ENCODE peak calls at places on chromosomes 6 and 20, in nine cellular contexts. One of them, this sample, is unnamed.

GRCh38 chr6:15413558-15414257 is 167.8 kb downstream of the JARID2 start:
- DNase-seq in neural crest cell: no peak
- DNase-seq in caudate nucleus: no peak
- DNase-seq in activated CD8-positive, alpha-beta memory T cell treated with anti-CD3 and anti-CD28 coated beads, Interleukin-2, amount 10 ng/mL, durations not matched to agents 7 days and 5 days: no peak
- DNase-seq in ovary: no peak
- DNase-seq in spleen: no peak
- DNase-seq in astrocyte of the spinal cord: peak; percentile 53
- DNase-seq in HTR-8/SVneo: no peak
- DNase-seq in ureter: no peak
- DNase-seq in this sample: no peak

GRCh38 chr20:57089701-57090144 is 176.7 kb downstream of the BMP7 start:
- DNase-seq in neural crest cell: peak; percentile 86
- DNase-seq in ovary: peak; percentile 22
- DNase-seq in activated CD8-positive, alpha-beta memory T cell treated with anti-CD3 and anti-CD28 coated beads, Interleukin-2, amount 10 ng/mL, durations not matched to agents 7 days and 5 days: peak; percentile 74
- DNase-seq in caudate nucleus: peak; percentile 55
- DNase-seq in ureter: peak; percentile 70
- DNase-seq in astrocyte of the spinal cord: peak; percentile 34
- DNase-seq in HTR-8/SVneo: peak; percentile 96
- DNase-seq in spleen: peak; percentile 86
- DNase-seq in this sample: no peak

GRCh38 chr6:26125015-26125690 is 37.9 kb downstream of the HFE start:
- DNase-seq in caudate nucleus: no peak
- DNase-seq in astrocyte of the spinal cord: no peak
- DNase-seq in spleen: peak; percentile 80
- DNase-seq in ureter: no peak
- DNase-seq in ovary: peak; percentile 43
- DNase-seq in neural crest cell: no peak
- DNase-seq in activated CD8-positive, alpha-beta memory T cell treated with anti-CD3 and anti-CD28 coated beads, Interleukin-2, amount 10 ng/mL, durations not matched to agents 7 days and 5 days: peak; percentile 64
- DNase-seq in HTR-8/SVneo: no peak
- DNase-seq in this sample: no peak

GRCh38 chr6:137665342-137665741 is 171.1 kb upstream of the OLIG3 start:
- DNase-seq in caudate nucleus: no peak
- DNase-seq in neural crest cell: no peak
- DNase-seq in activated CD8-positive, alpha-beta memory T cell treated with anti-CD3 and anti-CD28 coated beads, Interleukin-2, amount 10 ng/mL, durations not matched to agents 7 days and 5 days: no peak
- DNase-seq in astrocyte of the spinal cord: no peak
- DNase-seq in HTR-8/SVneo: no peak
- DNase-seq in spleen: no peak
- DNase-seq in ovary: no peak
- DNase-seq in ureter: no peak
- DNase-seq in this sample: no peak

GRCh38 chr6:114863610-114864009 is 520.8 kb upstream of the HS3ST5 start:
- DNase-seq in activated CD8-positive, alpha-beta memory T cell treated with anti-CD3 and anti-CD28 coated beads, Interleukin-2, amount 10 ng/mL, durations not matched to agents 7 days and 5 days: no peak
- DNase-seq in caudate nucleus: no peak
- DNase-seq in spleen: no peak
- DNase-seq in ureter: no peak
- DNase-seq in HTR-8/SVneo: no peak
- DNase-seq in astrocyte of the spinal cord: no peak
- DNase-seq in ovary: no peak
- DNase-seq in neural crest cell: no peak
- DNase-seq in this sample: no peak

GRCh38 chr20:51938557-51939324 is 136.4 kb upstream of the SALL4 start:
- DNase-seq in ureter: no peak
- DNase-seq in activated CD8-positive, alpha-beta memory T cell treated with anti-CD3 and anti-CD28 coated beads, Interleukin-2, amount 10 ng/mL, durations not matched to agents 7 days and 5 days: no peak
- DNase-seq in astrocyte of the spinal cord: no peak
- DNase-seq in spleen: no peak
- DNase-seq in HTR-8/SVneo: no peak
- DNase-seq in ovary: no peak
- DNase-seq in neural crest cell: no peak
- DNase-seq in caudate nucleus: no peak
- DNase-seq in this sample: no peak

GRCh38 chr20:25000268-25000801 is 7.8 kb upstream of the APMAP start:
- DNase-seq in caudate nucleus: no peak
- DNase-seq in ureter: peak; percentile 85
- DNase-seq in spleen: peak; percentile 24
- DNase-seq in neural crest cell: no peak
- DNase-seq in astrocyte of the spinal cord: peak; percentile 10
- DNase-seq in ovary: peak; percentile 61
- DNase-seq in HTR-8/SVneo: peak; percentile 51
- DNase-seq in activated CD8-positive, alpha-beta memory T cell treated with anti-CD3 and anti-CD28 coated beads, Interleukin-2, amount 10 ng/mL, durations not matched to agents 7 days and 5 days: no peak
- DNase-seq in this sample: peak; percentile 78

GRCh38 chr6:158468666-158469065 is 91.2 kb upstream of the TMEM181 start:
- DNase-seq in HTR-8/SVneo: no peak
- DNase-seq in spleen: no peak
- DNase-seq in ovary: no peak
- DNase-seq in caudate nucleus: no peak
- DNase-seq in ureter: no peak
- DNase-seq in activated CD8-positive, alpha-beta memory T cell treated with anti-CD3 and anti-CD28 coated beads, Interleukin-2, amount 10 ng/mL, durations not matched to agents 7 days and 5 days: no peak
- DNase-seq in neural crest cell: no peak
- DNase-seq in astrocyte of the spinal cord: no peak
- DNase-seq in this sample: no peak

GRCh38 chr6:90286884-90287488 is 9.7 kb downstream of the BACH2 start:
- DNase-seq in ureter: no peak
- DNase-seq in ovary: peak; percentile 27
- DNase-seq in activated CD8-positive, alpha-beta memory T cell treated with anti-CD3 and anti-CD28 coated beads, Interleukin-2, amount 10 ng/mL, durations not matched to agents 7 days and 5 days: peak; percentile 82
- DNase-seq in neural crest cell: peak; percentile 43
- DNase-seq in astrocyte of the spinal cord: peak; percentile 36
- DNase-seq in HTR-8/SVneo: no peak
- DNase-seq in spleen: no peak
- DNase-seq in caudate nucleus: no peak
- DNase-seq in this sample: no peak

GRCh38 chr6:509676-510075 is 118.1 kb downstream of the IRF4 start:
- DNase-seq in HTR-8/SVneo: no peak
- DNase-seq in astrocyte of the spinal cord: no peak
- DNase-seq in neural crest cell: no peak
- DNase-seq in activated CD8-positive, alpha-beta memory T cell treated with anti-CD3 and anti-CD28 coated beads, Interleukin-2, amount 10 ng/mL, durations not matched to agents 7 days and 5 days: no peak
- DNase-seq in ovary: no peak
- DNase-seq in caudate nucleus: no peak
- DNase-seq in ureter: no peak
- DNase-seq in spleen: no peak
- DNase-seq in this sample: no peak

GRCh38 chr20:60224914-60225313 is 266.7 kb downstream of the CDH26 start:
- DNase-seq in ovary: no peak
- DNase-seq in HTR-8/SVneo: peak; percentile 71
- DNase-seq in neural crest cell: peak; percentile 35
- DNase-seq in caudate nucleus: no peak
- DNase-seq in activated CD8-positive, alpha-beta memory T cell treated with anti-CD3 and anti-CD28 coated beads, Interleukin-2, amount 10 ng/mL, durations not matched to agents 7 days and 5 days: no peak
- DNase-seq in spleen: no peak
- DNase-seq in astrocyte of the spinal cord: no peak
- DNase-seq in ureter: no peak
- DNase-seq in this sample: peak; percentile 42